ENCODE peak calls at places on chromosomes 1 and 21, in six cellular contexts. R is left ventricle myocardium inferior; S is body of pancreas; Q is left lung; Y is tibial nerve; V is CD8-positive, alpha-beta memory T cell. E is an unnamed sample.
A peak's percentile ranks its signal among the peaks of the same experiment; 100 is the strongest.

GRCh38 chr1:11967028-11967547 is 13.2 kb upstream of the MFN2 start:
- DNase-seq in R (no peak), S (peak; percentile 82), Q (no peak), Y (no peak), V (no peak), E (no peak)

GRCh38 chr1:14599173-14599754 is 779 bp downstream of the KAZN start:
- DNase-seq in R (no peak), S (no peak), Q (no peak), Y (no peak), V (no peak), E (no peak)

GRCh38 chr1:19643602-19644419 is at the start of gene NBL1:
- DNase-seq in R (peak; percentile 84), S (peak; percentile 49), Q (no peak), Y (peak; percentile 57), V (peak; percentile 61), E (no peak)

GRCh38 chr1:159829822-159830455 is 3.3 kb downstream of the SLAMF8 start:
- DNase-seq in R (peak; percentile 36), S (no peak), Q (no peak), Y (no peak), V (no peak), E (no peak)

GRCh38 chr1:2108213-2108876 is 58.1 kb downstream of the PRKCZ start:
- DNase-seq in R (no peak), S (no peak), Q (no peak), Y (no peak), V (no peak), E (no peak)

GRCh38 chr1:35016406-35016805 is 15.3 kb downstream of the ZMYM6 start:
- DNase-seq in R (no peak), S (no peak), Q (no peak), Y (no peak), V (no peak), E (no peak)

GRCh38 chr1:205813755-205814058 is 709 bp upstream of the SLC41A1 start:
- DNase-seq in R (peak; percentile 45), S (no peak), Q (no peak), Y (no peak), V (peak; percentile 7), E (no peak)

GRCh38 chr1:8883510-8883909 is 5.0 kb upstream of the ENO1 start:
- DNase-seq in R (no peak), S (no peak), Q (no peak), Y (no peak), V (no peak), E (no peak)

GRCh38 chr21:32807717-32808380 is 36.3 kb upstream of the PAXBP1 start:
- DNase-seq in R (no peak), S (no peak), Q (no peak), Y (no peak), V (no peak), E (no peak)

GRCh38 chr21:41641821-41642368 is 125.0 kb downstream of the RIPK4 start:
- DNase-seq in R (peak; percentile 70), S (peak; percentile 39), Q (no peak), Y (peak; percentile 43), V (no peak), E (no peak)

GRCh38 chr1:197725975-197726374 is 49.3 kb downstream of the DENND1B start:
- DNase-seq in R (no peak), S (no peak), Q (no peak), Y (no peak), V (no peak), E (no peak)

GRCh38 chr1:87151500-87152421 is 176.9 kb upstream of the LMO4 start:
- DNase-seq in R (peak; percentile 78), S (peak; percentile 44), Q (peak; percentile 80), Y (peak; percentile 61), V (no peak), E (peak; percentile 70)

GRCh38 chr1:170707959-170708666 is 44.2 kb downstream of the PRRX1 start:
- DNase-seq in R (no peak), S (no peak), Q (no peak), Y (no peak), V (no peak), E (peak; percentile 18)

GRCh38 chr21:14762734-14763694 is 216.9 kb upstream of the SAMSN1 start:
- DNase-seq in R (no peak), S (no peak), Q (no peak), Y (no peak), V (no peak), E (no peak)

GRCh38 chr1:155981266-155982088 is 3.1 kb upstream of the ARHGEF2 start:
- DNase-seq in R (no peak), S (no peak), Q (no peak), Y (no peak), V (no peak), E (no peak)

GRCh38 chr1:233376711-233377110 is 49.2 kb downstream of the MAP3K21 start:
- DNase-seq in R (no peak), S (no peak), Q (no peak), Y (no peak), V (no peak), E (no peak)

GRCh38 chr1:91806777-91807700 is 78.9 kb downstream of the TGFBR3 start:
- DNase-seq in R (no peak), S (no peak), Q (no peak), Y (no peak), V (no peak), E (no peak)

GRCh38 chr1:211643324-211644212 is 31.9 kb downstream of the NEK2 start:
- DNase-seq in R (no peak), S (peak; percentile 93), Q (peak; percentile 55), Y (no peak), V (no peak), E (peak; percentile 66)

GRCh38 chr21:42258885-42259407 is 40.0 kb downstream of the ABCG1 start:
- DNase-seq in R (peak; percentile 42), S (no peak), Q (no peak), Y (no peak), V (no peak), E (peak; percentile 76)

GRCh38 chr1:56417636-56418035 is 161.7 kb downstream of the PLPP3 start:
- DNase-seq in R (no peak), S (no peak), Q (no peak), Y (no peak), V (no peak), E (no peak)

GRCh38 chr1:110245876-110246620 is 35.9 kb downstream of the KCNC4 start:
- DNase-seq in R (no peak), S (no peak), Q (no peak), Y (no peak), V (no peak), E (no peak)

GRCh38 chr1:13960376-13960987 is 260.5 kb downstream of the PRDM2 start:
- DNase-seq in R (peak; percentile 48), S (peak; percentile 68), Q (peak; percentile 49), Y (peak; percentile 74), V (peak; percentile 35), E (peak; percentile 56)

GRCh38 chr1:206741142-206741701 is 29.4 kb upstream of the IL19 start:
- DNase-seq in R (no peak), S (no peak), Q (no peak), Y (no peak), V (no peak), E (no peak)

GRCh38 chr1:35247256-35247655 is 21.3 kb upstream of the ZMYM4 start:
- DNase-seq in R (no peak), S (no peak), Q (no peak), Y (no peak), V (no peak), E (no peak)

GRCh38 chr1:182080955-182081582 is 19.6 kb upstream of the ZNF648 start:
- DNase-seq in R (no peak), S (no peak), Q (no peak), Y (no peak), V (no peak), E (no peak)

GRCh38 chr1:15736035-15736665 is at the start of gene SLC25A34:
- DNase-seq in R (peak; percentile 83), S (peak; percentile 97), Q (peak; percentile 73), Y (no peak), V (no peak), E (no peak)

GRCh38 chr1:37246631-37247030 is 212.3 kb upstream of the GRIK3 start:
- DNase-seq in R (no peak), S (no peak), Q (no peak), Y (no peak), V (no peak), E (no peak)

GRCh38 chr1:98870959-98871903 is 133.4 kb downstream of the PLPPR5 start:
- DNase-seq in R (no peak), S (no peak), Q (no peak), Y (no peak), V (no peak), E (no peak)

GRCh38 chr1:16184557-16185303 is 27.7 kb downstream of the ARHGEF19 start:
- DNase-seq in R (no peak), S (no peak), Q (no peak), Y (no peak), V (no peak), E (no peak)

DNA sequence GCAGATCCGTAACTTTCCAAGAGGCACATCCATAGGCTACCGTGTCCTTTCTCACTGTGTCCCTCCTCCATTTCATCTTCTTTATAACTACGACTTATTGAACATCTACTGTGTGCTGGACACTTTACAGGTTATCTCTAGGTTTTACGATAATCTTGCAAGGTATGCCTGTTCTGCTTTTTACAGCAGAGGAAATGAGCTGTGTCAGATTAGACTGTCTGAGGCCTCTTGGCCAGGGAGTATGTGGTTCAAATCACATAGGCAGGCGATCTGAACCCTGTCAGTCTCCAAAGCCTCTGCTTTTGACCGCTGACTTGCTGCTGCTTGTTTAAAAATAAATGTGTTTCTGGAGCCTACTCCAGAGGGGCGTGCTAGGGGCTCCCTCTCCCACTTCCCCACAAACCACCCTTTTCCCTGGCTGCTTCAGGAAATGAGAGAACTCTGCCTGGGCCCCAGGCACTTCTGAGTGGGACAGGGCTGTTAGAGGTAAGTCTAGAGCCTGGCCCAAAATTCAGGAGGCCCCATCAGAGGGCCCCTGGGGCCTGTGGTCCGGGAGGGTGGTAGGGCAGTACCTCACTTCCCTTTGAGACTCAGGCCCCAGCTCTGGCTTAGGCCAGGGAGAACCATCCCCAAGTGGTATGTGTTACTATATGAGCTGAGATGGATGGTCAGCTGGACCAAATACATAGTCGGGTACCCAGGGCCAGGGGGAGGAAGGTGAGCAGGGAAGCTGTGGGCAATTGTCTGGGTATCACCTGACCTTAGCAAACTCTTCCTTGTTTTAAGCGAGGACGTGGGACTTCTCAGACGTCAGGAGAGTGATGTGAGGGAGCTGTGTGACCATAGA is 4.4 kb downstream of the PSEN2 start:
- DNase-seq in R (no peak), S (no peak), Q (no peak), Y (no peak), V (no peak), E (no peak)
- H3K27ac ChIP-seq in R (no peak overlapping the region), S (peak overlapping the region; percentile 87), Q (no peak overlapping the region), Y (no peak overlapping the region), V (no peak overlapping the region), E (no peak overlapping the region)

DNA sequence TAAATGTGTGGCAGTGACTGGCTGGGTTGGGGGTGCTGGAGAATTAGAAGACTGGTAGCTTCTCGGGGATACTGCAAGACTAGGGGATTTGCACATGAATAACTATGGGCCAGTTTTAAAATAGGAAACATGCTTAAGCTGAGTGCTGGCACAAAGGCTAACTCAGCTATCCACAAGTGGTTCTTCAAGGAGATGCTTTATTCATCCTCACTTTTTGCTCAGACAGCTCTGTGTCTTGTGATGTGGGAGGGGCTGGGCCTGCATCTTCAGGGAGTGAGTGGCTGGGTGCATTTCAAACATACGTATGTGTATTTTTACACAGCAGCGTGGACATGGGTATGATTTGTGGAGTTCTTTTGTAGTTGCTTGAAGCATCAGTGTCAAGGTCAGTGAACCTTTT is 2.3 kb downstream of the COQ8A start:
- DNase-seq in R (no peak), S (no peak), Q (no peak), Y (no peak), V (no peak), E (no peak)
- H3K4me3 ChIP-seq in R (peak overlapping the region; percentile 99), S (no peak overlapping the region), Q (no peak overlapping the region), Y (no peak overlapping the region), V (no peak overlapping the region), E (no peak overlapping the region)

GRCh38 chr1:202860744-202861419 is 28.1 kb downstream of the RABIF start:
- DNase-seq in R (peak; percentile 21), S (peak; percentile 71), Q (peak; percentile 70), Y (no peak), V (no peak), E (peak; percentile 65)
- H3K27me3 ChIP-seq in R (peaks cover 14% of the 10 kb centered on the region), S (no peaks in the 10 kb centered on the region), Q (peaks cover 12% of the 10 kb centered on the region), Y (no peaks in the 10 kb centered on the region), V (peaks cover 15% of the 10 kb centered on the region), E (no peaks in the 10 kb centered on the region)

GRCh38 chr1:237340892-237341291 is 298.9 kb downstream of the RYR2 start:
- DNase-seq in R (no peak), S (no peak), Q (no peak), Y (no peak), V (no peak), E (no peak)
- H3K27ac ChIP-seq in R (no peak overlapping the region), S (no peak overlapping the region), Q (no peak overlapping the region), Y (no peak overlapping the region), V (no peak overlapping the region), E (no peak overlapping the region)